ENCODE peak calls at places on chromosomes 6 and 20, in four cellular contexts. One of them, this sample, is unnamed.

GRCh38 chr6:147287869-147288271 is 83.7 kb downstream of the STXBP5 start:
- DNase-seq in thyroid gland: no peak
- DNase-seq in CD4-positive, alpha-beta memory T cell: no peak
- DNase-seq in Peyer's patch: no peak
- DNase-seq in this sample: no peak

GRCh38 chr6:122653094-122653493 is 42.9 kb downstream of the PKIB start:
- DNase-seq in thyroid gland: no peak
- DNase-seq in CD4-positive, alpha-beta memory T cell: no peak
- DNase-seq in Peyer's patch: no peak
- DNase-seq in this sample: no peak

GRCh38 chr6:38482466-38482865 is 157.3 kb downstream of the BTBD9 start:
- DNase-seq in thyroid gland: no peak
- DNase-seq in CD4-positive, alpha-beta memory T cell: no peak
- DNase-seq in Peyer's patch: no peak
- DNase-seq in this sample: no peak

GRCh38 chr20:60921021-60921622 is 330.9 kb upstream of the CDH4 start:
- DNase-seq in thyroid gland: no peak
- DNase-seq in CD4-positive, alpha-beta memory T cell: no peak
- DNase-seq in Peyer's patch: no peak
- DNase-seq in this sample: peak

GRCh38 chr6:89348372-89348771 is 4.2 kb downstream of the UBE2J1 start:
- DNase-seq in thyroid gland: no peak
- DNase-seq in CD4-positive, alpha-beta memory T cell: no peak
- DNase-seq in Peyer's patch: no peak
- DNase-seq in this sample: no peak

GRCh38 chr6:72371473-72371872 is 250.4 kb upstream of the KCNQ5 start:
- DNase-seq in thyroid gland: no peak
- DNase-seq in CD4-positive, alpha-beta memory T cell: no peak
- DNase-seq in Peyer's patch: no peak
- DNase-seq in this sample: no peak

GRCh38 chr20:22921595-22922421 is 113.3 kb upstream of the SSTR4 start:
- DNase-seq in thyroid gland: no peak
- DNase-seq in CD4-positive, alpha-beta memory T cell: no peak
- DNase-seq in Peyer's patch: no peak
- DNase-seq in this sample: no peak

GRCh38 chr6:161327360-161327953 is 53.6 kb upstream of the AGPAT4 start:
- DNase-seq in thyroid gland: no peak
- DNase-seq in CD4-positive, alpha-beta memory T cell: no peak
- DNase-seq in Peyer's patch: no peak
- DNase-seq in this sample: no peak

GRCh38 chr6:14095444-14095843 is 22.1 kb upstream of the CD83 start:
- DNase-seq in thyroid gland: no peak
- DNase-seq in CD4-positive, alpha-beta memory T cell: no peak
- DNase-seq in Peyer's patch: no peak
- DNase-seq in this sample: no peak

GRCh38 chr6:158488065-158488464 is 71.8 kb upstream of the TMEM181 start:
- DNase-seq in thyroid gland: no peak
- DNase-seq in CD4-positive, alpha-beta memory T cell: no peak
- DNase-seq in Peyer's patch: no peak
- DNase-seq in this sample: no peak

GRCh38 chr6:103715269-103715668 is 1144.5 kb downstream of the HACE1 start:
- DNase-seq in thyroid gland: no peak
- DNase-seq in CD4-positive, alpha-beta memory T cell: no peak
- DNase-seq in Peyer's patch: no peak
- DNase-seq in this sample: no peak